ENCODE peak calls at places on chromosomes 5 and 9, in ten cellular contexts. P, E, D, X, U, I, K, Y, S and W are unnamed samples.

GRCh38 chr5:151257731-151258715 is 5.0 kb downstream of the GM2A start:
- DNase-seq in P (no peak), E (no peak), D (no peak), X (no peak), U (no peak), I (no peak), K (no peak), Y (no peak), S (no peak), W (no peak)

GRCh38 chr5:56475689-56476486 is 242.8 kb upstream of the ANKRD55 start:
- DNase-seq in P (no peak), E (no peak), D (no peak), X (no peak), U (peak; percentile 19), I (no peak), K (no peak), Y (no peak), S (no peak), W (no peak)

GRCh38 chr5:160089549-160089948 is 29.7 kb downstream of the PWWP2A start:
- DNase-seq in P (no peak), E (no peak), D (no peak), X (no peak), U (no peak), I (no peak), K (no peak), Y (no peak), S (no peak), W (no peak)

GRCh38 chr5:140554454-140554853 is 2.8 kb downstream of the SRA1 start:
- DNase-seq in P (no peak), E (no peak), D (no peak), X (no peak), U (peak; percentile 66), I (no peak), K (no peak), Y (no peak), S (no peak), W (no peak)

GRCh38 chr5:171667341-171668096 is 118.1 kb upstream of the SMIM23 start:
- DNase-seq in P (peak; percentile 62), E (no peak), D (peak; percentile 69), X (no peak), U (peak; percentile 85), I (peak; percentile 35), K (peak; percentile 80), Y (no peak), S (peak; percentile 25), W (no peak)

GRCh38 chr5:79878131-79878630 is 112.9 kb downstream of the MTX3 start:
- DNase-seq in P (no peak), E (no peak), D (no peak), X (no peak), U (no peak), I (no peak), K (no peak), Y (no peak), S (no peak), W (no peak)

GRCh38 chr5:36728697-36729543 is 122.5 kb downstream of the SLC1A3 start:
- DNase-seq in P (no peak), E (peak; percentile 47), D (no peak), X (peak; percentile 76), U (peak; percentile 91), I (no peak), K (no peak), Y (no peak), S (peak; percentile 40), W (no peak)

GRCh38 chr5:119187776-119188529 is 117.1 kb downstream of the DMXL1 start:
- DNase-seq in P (no peak), E (peak; percentile 34), D (no peak), X (no peak), U (no peak), I (no peak), K (no peak), Y (no peak), S (no peak), W (peak; percentile 31)

GRCh38 chr5:174120436-174120835 is 74.9 kb downstream of the NSG2 start:
- DNase-seq in P (no peak), E (no peak), D (no peak), X (peak; percentile 19), U (no peak), I (no peak), K (no peak), Y (no peak), S (no peak), W (no peak)

GRCh38 chr5:33885679-33886078 is 6.1 kb downstream of the ADAMTS12 start:
- DNase-seq in P (no peak), E (no peak), D (no peak), X (peak; percentile 72), U (no peak), I (no peak), K (no peak), Y (no peak), S (no peak), W (no peak)

GRCh38 chr5:43973318-43973717 is 370.3 kb downstream of the NNT start:
- DNase-seq in P (no peak), E (no peak), D (peak; percentile 36), X (no peak), U (peak; percentile 1), I (no peak), K (no peak), Y (no peak), S (no peak), W (no peak)

GRCh38 chr9:20041717-20042116 is 252.9 kb upstream of the SLC24A2 start:
- DNase-seq in P (no peak), E (no peak), D (peak; percentile 14), X (peak; percentile 11), U (no peak), I (no peak), K (no peak), Y (no peak), S (no peak), W (peak; percentile 7)

GRCh38 chr5:32776203-32776602 is 65.1 kb downstream of the NPR3 start:
- DNase-seq in P (no peak), E (no peak), D (no peak), X (no peak), U (peak; percentile 31), I (no peak), K (no peak), Y (no peak), S (no peak), W (no peak)

GRCh38 chr9:127913682-127914081 is 3.2 kb downstream of the ST6GALNAC4 start:
- DNase-seq in P (peak; percentile 45), E (no peak), D (no peak), X (no peak), U (no peak), I (no peak), K (no peak), Y (peak; percentile 64), S (no peak), W (no peak)

GRCh38 chr5:169944922-169945675 is 35.2 kb downstream of the INSYN2B start:
- DNase-seq in P (no peak), E (no peak), D (no peak), X (no peak), U (peak; percentile 28), I (no peak), K (no peak), Y (no peak), S (no peak), W (no peak)

GRCh38 chr5:39447968-39448367 is 23.2 kb upstream of the DAB2 start:
- DNase-seq in P (no peak), E (no peak), D (no peak), X (no peak), U (no peak), I (no peak), K (no peak), Y (peak; percentile 44), S (no peak), W (no peak)
- H3K4me1 ChIP-seq in P (no peaks in the 10 kb centered on the region), E (no peaks in the 10 kb centered on the region), D (no peaks in the 10 kb centered on the region), X (no peaks in the 10 kb centered on the region), U (peaks cover 17% of the 10 kb centered on the region), I (peaks cover 2% of the 10 kb centered on the region), K (no peaks in the 10 kb centered on the region), Y (no peaks in the 10 kb centered on the region), S (no peaks in the 10 kb centered on the region), W (no peaks in the 10 kb centered on the region)

GRCh38 chr9:135002336-135002735 is 84.6 kb upstream of the FCN1 start:
- DNase-seq in P (peak; percentile 8), E (no peak), D (no peak), X (no peak), U (no peak), I (no peak), K (no peak), Y (no peak), S (no peak), W (no peak)
- H3K9me3 ChIP-seq in P (no peaks in the 10 kb centered on the region), E (no peaks in the 10 kb centered on the region), D (peaks cover 19% of the 10 kb centered on the region), X (no peaks in the 10 kb centered on the region), U (peaks cover 51% of the 10 kb centered on the region), I (no peaks in the 10 kb centered on the region), K (no peaks in the 10 kb centered on the region), Y (no peaks in the 10 kb centered on the region), S (peaks cover 52% of the 10 kb centered on the region), W (no peaks in the 10 kb centered on the region)

GRCh38 chr9:129107651-129108050 is 2.9 kb downstream of the CRAT start:
- DNase-seq in P (no peak), E (no peak), D (no peak), X (no peak), U (no peak), I (no peak), K (no peak), Y (no peak), S (no peak), W (no peak)

GRCh38 chr9:129108083-129108804 is 2.3 kb downstream of the CRAT start:
- DNase-seq in P (no peak), E (no peak), D (no peak), X (no peak), U (no peak), I (no peak), K (no peak), Y (no peak), S (no peak), W (no peak)

GRCh38 chr9:129109952-129110739 is 447 bp downstream of the CRAT start:
- DNase-seq in P (peak; percentile 73), E (no peak), D (peak; percentile 41), X (peak; percentile 19), U (peak; percentile 72), I (peak; percentile 69), K (peak; percentile 44), Y (peak; percentile 43), S (no peak), W (no peak)

GRCh38 chr9:129109504-129109903 is 1.1 kb downstream of the CRAT start:
- DNase-seq in P (peak; percentile 80), E (no peak), D (peak; percentile 52), X (no peak), U (peak; percentile 30), I (no peak), K (peak; percentile 50), Y (peak; percentile 50), S (no peak), W (no peak)

GRCh38 chr9:129108805-129109370 is 1.7 kb downstream of the CRAT start:
- DNase-seq in P (peak; percentile 72), E (no peak), D (peak; percentile 77), X (no peak), U (no peak), I (no peak), K (peak; percentile 38), Y (peak; percentile 86), S (no peak), W (no peak)
- H3K4me3 ChIP-seq in P (peak overlapping the region; percentile 83), E (no peak overlapping the region), D (no peak overlapping the region), X (no peak overlapping the region), U (peak overlapping the region; percentile 95), I (no peak overlapping the region), K (no peak overlapping the region), Y (no peak overlapping the region), S (no peak overlapping the region), W (no peak overlapping the region)

DNA sequence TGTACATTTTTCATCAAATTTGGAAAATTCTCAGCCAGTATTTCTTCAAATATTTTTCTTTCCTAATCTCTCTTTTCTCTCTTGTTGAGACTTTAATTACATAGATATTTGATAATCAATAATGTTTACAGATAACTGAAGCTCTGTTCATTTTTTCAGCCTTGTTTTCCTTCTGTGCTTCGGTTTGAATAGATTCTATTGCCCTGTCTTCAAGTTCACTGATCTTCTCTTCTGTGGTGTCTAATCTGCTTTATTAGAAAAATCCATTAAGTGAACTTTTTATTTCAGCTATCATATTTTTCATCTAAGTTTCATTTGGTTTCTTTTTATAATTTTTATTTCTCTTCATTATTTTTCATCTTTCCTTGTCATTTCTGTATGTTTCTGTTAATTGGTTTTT is 54.1 kb downstream of the AMBP start:
- DNase-seq in P (no peak), E (no peak), D (no peak), X (no peak), U (no peak), I (no peak), K (no peak), Y (no peak), S (no peak), W (no peak)
- H3K4me1 ChIP-seq in P (no peaks in the 10 kb centered on the region), E (no peaks in the 10 kb centered on the region), D (no peaks in the 10 kb centered on the region), X (no peaks in the 10 kb centered on the region), U (no peaks in the 10 kb centered on the region), I (no peaks in the 10 kb centered on the region), K (no peaks in the 10 kb centered on the region), Y (no peaks in the 10 kb centered on the region), S (peaks cover 7% of the 10 kb centered on the region), W (no peaks in the 10 kb centered on the region)